ENCODE peak calls at places on chromosomes 16 and 17, in four cellular contexts. M is astrocyte, A is fibroblast of lung, J is Caco-2. B is an unnamed sample. For H3K27me3, the result is how much of the 10 kb centered on the place peaks cover.

GRCh38 chr16:1174477-1175357 is 21.8 kb downstream of the CACNA1H start:
- DNase-seq in M (peak), A (peak), J (no peak), B (no peak)

GRCh38 chr16:52227851-52228250 is 319.1 kb downstream of the TOX3 start:
- DNase-seq in M (peak), A (peak), J (no peak), B (no peak)

GRCh38 chr16:67443299-67443698 is 12.4 kb downstream of the HSD11B2 start:
- DNase-seq in M (no peak), A (no peak), J (no peak), B (no peak)

GRCh38 chr17:14688134-14688533 is 387.3 kb downstream of the HS3ST3B1 start:
- DNase-seq in M (no peak), A (no peak), J (no peak), B (no peak)

GRCh38 chr17:81002409-81003361 is 11.0 kb downstream of the CHMP6 start:
- DNase-seq in M (peak), A (peak), J (no peak), B (no peak)

GRCh38 chr17:40459646-40460584 is 16.7 kb downstream of the IGFBP4 start:
- DNase-seq in M (no peak), A (no peak), J (no peak), B (no peak)

GRCh38 chr17:55926276-55926995 is 175.6 kb downstream of the PCTP start:
- DNase-seq in M (no peak), A (no peak), J (no peak), B (no peak)

GRCh38 chr16:11740567-11740966 is 2.1 kb downstream of the TXNDC11 start:
- DNase-seq in M (no peak), A (no peak), J (no peak), B (no peak)

GRCh38 chr16:10647264-10647720 is 47.4 kb downstream of the TEKT5 start:
- DNase-seq in M (no peak), A (no peak), J (no peak), B (no peak)

GRCh38 chr17:69317625-69318024 is 9.3 kb downstream of the ABCA5 start:
- DNase-seq in M (no peak), A (no peak), J (no peak), B (no peak)

GRCh38 chr17:27319536-27320221 is 25.8 kb downstream of the WSB1 start:
- DNase-seq in M (peak), A (peak), J (no peak), B (no peak)

GRCh38 chr17:36068524-36068923 is 4.5 kb downstream of the CCL18 start:
- DNase-seq in M (no peak), A (no peak), J (no peak), B (no peak)

GRCh38 chr16:64892843-64893242 is 229.0 kb downstream of the CDH11 start:
- DNase-seq in M (peak), A (peak), J (no peak), B (no peak)

GRCh38 chr16:64898159-64898558 is 223.7 kb downstream of the CDH11 start:
- DNase-seq in M (no peak), A (no peak), J (no peak), B (no peak)

GRCh38 chr16:64893386-64893785 is 228.5 kb downstream of the CDH11 start:
- DNase-seq in M (peak), A (peak), J (no peak), B (no peak)
- H3K4me3 ChIP-seq in M (no peak), A (no peak), J (no peak), B (no peak)

GRCh38 chr17:71777048-71777638 is 343.7 kb upstream of the SOX9 start:
- DNase-seq in M (no peak), A (no peak), J (no peak), B (no peak)
- H3K27me3 ChIP-seq in M (under half), A (under half), J (under half), B (under half)

DNA sequence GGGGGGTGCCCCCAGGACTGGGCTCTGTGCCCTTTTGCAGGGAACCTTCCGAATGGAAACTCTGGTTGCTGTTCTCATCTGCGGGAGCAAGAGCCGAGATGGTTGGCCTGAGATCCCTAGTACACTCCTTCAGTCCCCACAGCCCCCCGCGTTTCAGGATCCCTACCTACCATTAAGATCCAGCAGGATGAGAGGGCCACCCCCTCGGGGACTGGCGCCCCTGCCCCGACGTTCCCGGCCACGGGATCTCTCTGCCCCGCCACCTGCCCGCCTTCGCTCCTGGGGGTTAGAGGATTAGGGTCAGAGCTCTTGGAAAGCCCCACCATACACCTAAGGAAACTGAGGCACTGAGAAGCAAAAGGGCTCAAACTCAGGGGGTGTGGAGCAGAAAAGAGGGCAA is 1.2 kb downstream of the BCL7C start:
- DNase-seq in M (no peak), A (no peak), J (no peak), B (no peak)
- H3K4me3 ChIP-seq in M (peak), A (peak), J (no peak), B (peak)

DNA sequence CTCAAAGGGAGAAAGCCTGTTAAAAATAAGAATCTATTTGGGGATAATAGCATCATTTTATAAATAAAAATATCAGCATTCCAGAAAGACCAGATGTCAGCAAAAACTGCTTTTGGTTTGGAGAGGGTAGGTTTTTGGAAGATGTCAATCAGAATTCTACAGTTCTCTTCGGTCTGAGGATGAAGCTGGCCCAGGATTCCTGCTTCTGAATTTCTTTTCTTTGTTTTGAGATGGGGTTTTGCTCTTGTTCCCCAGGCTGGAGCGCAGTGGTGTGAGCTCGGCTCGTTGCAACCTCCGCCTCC is 31.0 kb upstream of the PITPNA start:
- DNase-seq in M (no peak), A (no peak), J (no peak), B (no peak)
- H3K27me3 ChIP-seq in M (under half), A (under half), J (under half), B (under half)

GRCh38 chr16:89811321-89811720 is 5.1 kb downstream of the FANCA start:
- DNase-seq in M (no peak), A (no peak), J (peak), B (no peak)

GRCh38 chr16:89821438-89822187 is 5.2 kb upstream of the FANCA start:
- DNase-seq in M (no peak), A (no peak), J (no peak), B (no peak)

GRCh38 chr16:89815639-89816348 is 653 bp downstream of the FANCA start:
- DNase-seq in M (no peak), A (no peak), J (peak), B (peak)
- H3K4me3 ChIP-seq in M (peak), A (peak), J (peak), B (peak)

GRCh38 chr16:86046901-86047300 is 147.9 kb downstream of the IRF8 start:
- DNase-seq in M (no peak), A (no peak), J (no peak), B (no peak)
- H3K27me3 ChIP-seq in M (under half), A (under half), J (under half), B (under half)

GRCh38 chr17:66493283-66494019 is 191.0 kb downstream of the PRKCA start:
- DNase-seq in M (peak), A (peak), J (no peak), B (no peak)

GRCh38 chr17:66492080-66492479 is 189.7 kb downstream of the PRKCA start:
- DNase-seq in M (no peak), A (no peak), J (no peak), B (no peak)

GRCh38 chr17:66495035-66495434 is 192.6 kb downstream of the PRKCA start:
- DNase-seq in M (no peak), A (no peak), J (no peak), B (no peak)

GRCh38 chr17:66492500-66493123 is 190.2 kb downstream of the PRKCA start:
- DNase-seq in M (peak), A (peak), J (no peak), B (no peak)

GRCh38 chr17:66494023-66494803 is 191.8 kb downstream of the PRKCA start:
- DNase-seq in M (peak), A (peak), J (no peak), B (no peak)
- H3K4me3 ChIP-seq in M (no peak), A (no peak), J (no peak), B (no peak)

B was measured in GM06990.